ENCODE peak calls at places on chromosomes 7 and 10, in five cellular contexts. One of them, this sample, is unnamed.
A peak's percentile ranks its signal among the peaks of the same experiment; 100 is the strongest.

GRCh38 chr10:12419279-12419847 is 70.0 kb downstream of the CAMK1D start:
- DNase-seq in GM12878: no peak
- DNase-seq in SK-N-SH: no peak
- DNase-seq in HepG2: no peak
- DNase-seq in K562: no peak
- DNase-seq in this sample: no peak

GRCh38 chr7:102439963-102440795 is 6.8 kb downstream of the ORAI2 start:
- DNase-seq in GM12878: no peak
- DNase-seq in SK-N-SH: peak; percentile 40
- DNase-seq in HepG2: peak; percentile 72
- DNase-seq in K562: peak; percentile 78
- DNase-seq in this sample: no peak

GRCh38 chr7:91348686-91349085 is 84.5 kb downstream of the FZD1 start:
- DNase-seq in GM12878: no peak
- DNase-seq in SK-N-SH: no peak
- DNase-seq in HepG2: no peak
- DNase-seq in K562: no peak
- DNase-seq in this sample: no peak

GRCh38 chr10:33732176-33733025 is 397.9 kb upstream of the NRP1 start:
- DNase-seq in GM12878: no peak
- DNase-seq in SK-N-SH: no peak
- DNase-seq in HepG2: no peak
- DNase-seq in K562: no peak
- DNase-seq in this sample: no peak

GRCh38 chr7:55548295-55548731 is 24.0 kb downstream of the VOPP1 start:
- DNase-seq in GM12878: no peak
- DNase-seq in SK-N-SH: no peak
- DNase-seq in HepG2: no peak
- DNase-seq in K562: no peak
- DNase-seq in this sample: no peak

GRCh38 chr7:5554287-5554785 is 130.7 kb upstream of the TNRC18 start:
- DNase-seq in GM12878: no peak
- DNase-seq in SK-N-SH: no peak
- DNase-seq in HepG2: no peak
- DNase-seq in K562: no peak
- DNase-seq in this sample: no peak

GRCh38 chr10:79031723-79032122 is 37.0 kb upstream of the ZMIZ1 start:
- DNase-seq in GM12878: no peak
- DNase-seq in SK-N-SH: no peak
- DNase-seq in HepG2: no peak
- DNase-seq in K562: no peak
- DNase-seq in this sample: no peak

GRCh38 chr10:106011189-106011744 is 1153.2 kb downstream of the SORCS1 start:
- DNase-seq in GM12878: no peak
- DNase-seq in SK-N-SH: no peak
- DNase-seq in HepG2: no peak
- DNase-seq in K562: no peak
- DNase-seq in this sample: no peak

GRCh38 chr10:102009801-102010425 is 46.1 kb downstream of the ARMH3 start:
- DNase-seq in GM12878: peak; percentile 62
- DNase-seq in SK-N-SH: peak; percentile 74
- DNase-seq in HepG2: peak; percentile 85
- DNase-seq in K562: no peak
- DNase-seq in this sample: no peak

GRCh38 chr7:94397721-94398120 is 3.0 kb downstream of the COL1A2 start:
- DNase-seq in GM12878: no peak
- DNase-seq in SK-N-SH: no peak
- DNase-seq in HepG2: no peak
- DNase-seq in K562: no peak
- DNase-seq in this sample: no peak

GRCh38 chr10:35056133-35056532 is 34.0 kb downstream of the CUL2 start:
- DNase-seq in GM12878: no peak
- DNase-seq in SK-N-SH: no peak
- DNase-seq in HepG2: no peak
- DNase-seq in K562: no peak
- DNase-seq in this sample: no peak

GRCh38 chr7:92609921-92610518 is 19.8 kb upstream of the FAM133B start:
- DNase-seq in GM12878: no peak
- DNase-seq in SK-N-SH: peak; percentile 43
- DNase-seq in HepG2: no peak
- DNase-seq in K562: no peak
- DNase-seq in this sample: no peak

GRCh38 chr7:22549667-22550513 is 49.9 kb upstream of the STEAP1B start:
- DNase-seq in GM12878: no peak
- DNase-seq in SK-N-SH: peak; percentile 73
- DNase-seq in HepG2: peak; percentile 7
- DNase-seq in K562: no peak
- DNase-seq in this sample: peak; percentile 13

GRCh38 chr10:13939391-13939790 is 352.6 kb downstream of the PRPF18 start:
- DNase-seq in GM12878: no peak
- DNase-seq in SK-N-SH: no peak
- DNase-seq in HepG2: no peak
- DNase-seq in K562: no peak
- DNase-seq in this sample: no peak

GRCh38 chr7:132089356-132089755 is 486.9 kb downstream of the PLXNA4 start:
- DNase-seq in GM12878: no peak
- DNase-seq in SK-N-SH: no peak
- DNase-seq in HepG2: no peak
- DNase-seq in K562: no peak
- DNase-seq in this sample: no peak

GRCh38 chr10:110493832-110494426 is 3.8 kb upstream of the DUSP5 start:
- DNase-seq in GM12878: no peak
- DNase-seq in SK-N-SH: no peak
- DNase-seq in HepG2: no peak
- DNase-seq in K562: no peak
- DNase-seq in this sample: no peak

GRCh38 chr10:75508239-75508813 is 76.9 kb downstream of the LRMDA start:
- DNase-seq in GM12878: no peak
- DNase-seq in SK-N-SH: peak; percentile 67
- DNase-seq in HepG2: no peak
- DNase-seq in K562: no peak
- DNase-seq in this sample: no peak

GRCh38 chr10:62171791-62172190 is 96.9 kb downstream of the RTKN2 start:
- DNase-seq in GM12878: no peak
- DNase-seq in SK-N-SH: no peak
- DNase-seq in HepG2: no peak
- DNase-seq in K562: no peak
- DNase-seq in this sample: no peak

GRCh38 chr7:157544226-157544625 is 207.4 kb downstream of the DNAJB6 start:
- DNase-seq in GM12878: no peak
- DNase-seq in SK-N-SH: no peak
- DNase-seq in HepG2: no peak
- DNase-seq in K562: no peak
- DNase-seq in this sample: no peak

GRCh38 chr10:75971402-75972211 is 540.2 kb downstream of the LRMDA start:
- DNase-seq in GM12878: no peak
- DNase-seq in SK-N-SH: no peak
- DNase-seq in HepG2: no peak
- DNase-seq in K562: no peak
- DNase-seq in this sample: no peak

GRCh38 chr10:131461093-131461492 is 149.6 kb upstream of the TCERG1L start:
- DNase-seq in GM12878: no peak
- DNase-seq in SK-N-SH: no peak
- DNase-seq in HepG2: no peak
- DNase-seq in K562: no peak
- DNase-seq in this sample: no peak

GRCh38 chr7:74164985-74165456 is 9.1 kb upstream of the EIF4H start:
- DNase-seq in GM12878: no peak
- DNase-seq in SK-N-SH: no peak
- DNase-seq in HepG2: no peak
- DNase-seq in K562: peak; percentile 33
- DNase-seq in this sample: no peak

GRCh38 chr10:66928000-66928770 is 2.3 kb downstream of the LRRTM3 start:
- DNase-seq in GM12878: no peak
- DNase-seq in SK-N-SH: peak; percentile 11
- DNase-seq in HepG2: no peak
- DNase-seq in K562: no peak
- DNase-seq in this sample: no peak

GRCh38 chr10:687583-688286 is 1.7 kb downstream of the DIP2C start:
- DNase-seq in GM12878: no peak
- DNase-seq in SK-N-SH: no peak
- DNase-seq in HepG2: no peak
- DNase-seq in K562: no peak
- DNase-seq in this sample: no peak

GRCh38 chr7:36931892-36932291 is 207.6 kb upstream of the AOAH start:
- DNase-seq in GM12878: no peak
- DNase-seq in SK-N-SH: no peak
- DNase-seq in HepG2: no peak
- DNase-seq in K562: no peak
- DNase-seq in this sample: no peak

GRCh38 chr7:47896809-47897423 is 51.4 kb downstream of the PKD1L1 start:
- DNase-seq in GM12878: no peak
- DNase-seq in SK-N-SH: no peak
- DNase-seq in HepG2: no peak
- DNase-seq in K562: no peak
- DNase-seq in this sample: no peak
- TF ChIP-seq GABPA in GM12878: no peak
- TF ChIP-seq GABPA in SK-N-SH: no peak
- TF ChIP-seq GABPA in HepG2: no peak
- TF ChIP-seq GABPA in K562: no peak
- TF ChIP-seq GABPA in this sample: no peak

GRCh38 chr7:2247141-2247985 is 5.3 kb downstream of the NUDT1 start:
- DNase-seq in GM12878: no peak
- DNase-seq in SK-N-SH: peak; percentile 95
- DNase-seq in HepG2: no peak
- DNase-seq in K562: peak; percentile 78
- DNase-seq in this sample: no peak

GRCh38 chr7:2245883-2246679 is 4.1 kb downstream of the NUDT1 start:
- DNase-seq in GM12878: no peak
- DNase-seq in SK-N-SH: no peak
- DNase-seq in HepG2: no peak
- DNase-seq in K562: no peak
- DNase-seq in this sample: peak; percentile 83

GRCh38 chr7:2251841-2252771 is 10.1 kb downstream of the NUDT1 start:
- DNase-seq in GM12878: no peak
- DNase-seq in SK-N-SH: peak; percentile 74
- DNase-seq in HepG2: no peak
- DNase-seq in K562: no peak
- DNase-seq in this sample: no peak

GRCh38 chr7:2249744-2250323 is 7.8 kb downstream of the NUDT1 start:
- DNase-seq in GM12878: no peak
- DNase-seq in SK-N-SH: peak; percentile 36
- DNase-seq in HepG2: no peak
- DNase-seq in K562: no peak
- DNase-seq in this sample: no peak

GRCh38 chr7:2248984-2249694 is 7.1 kb downstream of the NUDT1 start:
- DNase-seq in GM12878: peak; percentile 48
- DNase-seq in SK-N-SH: peak; percentile 61
- DNase-seq in HepG2: no peak
- DNase-seq in K562: peak; percentile 61
- DNase-seq in this sample: no peak
- TF ChIP-seq GABPA in GM12878: no peak
- TF ChIP-seq GABPA in SK-N-SH: peak; percentile 58
- TF ChIP-seq GABPA in HepG2: no peak
- TF ChIP-seq GABPA in K562: peak; percentile 44
- TF ChIP-seq GABPA in this sample: no peak

GRCh38 chr7:155518633-155519032 is 27.7 kb downstream of the CNPY1 start:
- DNase-seq in GM12878: no peak
- DNase-seq in SK-N-SH: no peak
- DNase-seq in HepG2: no peak
- DNase-seq in K562: no peak
- DNase-seq in this sample: no peak

GRCh38 chr7:155517452-155517851 is 28.9 kb downstream of the CNPY1 start:
- DNase-seq in GM12878: no peak
- DNase-seq in SK-N-SH: no peak
- DNase-seq in HepG2: no peak
- DNase-seq in K562: no peak
- DNase-seq in this sample: no peak

GRCh38 chr7:155516466-155516865 is 29.9 kb downstream of the CNPY1 start:
- DNase-seq in GM12878: no peak
- DNase-seq in SK-N-SH: no peak
- DNase-seq in HepG2: no peak
- DNase-seq in K562: no peak
- DNase-seq in this sample: no peak

GRCh38 chr7:155520114-155520513 is 26.2 kb downstream of the CNPY1 start:
- DNase-seq in GM12878: no peak
- DNase-seq in SK-N-SH: no peak
- DNase-seq in HepG2: no peak
- DNase-seq in K562: no peak
- DNase-seq in this sample: no peak

GRCh38 chr7:155517969-155518368 is 28.4 kb downstream of the CNPY1 start:
- DNase-seq in GM12878: no peak
- DNase-seq in SK-N-SH: no peak
- DNase-seq in HepG2: no peak
- DNase-seq in K562: no peak
- DNase-seq in this sample: no peak
- TF ChIP-seq GABPA in GM12878: no peak
- TF ChIP-seq GABPA in SK-N-SH: no peak
- TF ChIP-seq GABPA in HepG2: no peak
- TF ChIP-seq GABPA in K562: no peak
- TF ChIP-seq GABPA in this sample: no peak

GRCh38 chr10:44063686-44064085 is 321.2 kb downstream of the CXCL12 start:
- DNase-seq in GM12878: no peak
- DNase-seq in SK-N-SH: no peak
- DNase-seq in HepG2: no peak
- DNase-seq in K562: no peak
- DNase-seq in this sample: no peak

GRCh38 chr10:44066211-44066837 is 318.6 kb downstream of the CXCL12 start:
- DNase-seq in GM12878: no peak
- DNase-seq in SK-N-SH: no peak
- DNase-seq in HepG2: no peak
- DNase-seq in K562: no peak
- DNase-seq in this sample: no peak

GRCh38 chr10:44065788-44066075 is 319.2 kb downstream of the CXCL12 start:
- DNase-seq in GM12878: no peak
- DNase-seq in SK-N-SH: no peak
- DNase-seq in HepG2: no peak
- DNase-seq in K562: no peak
- DNase-seq in this sample: no peak

GRCh38 chr10:44064317-44064716 is 320.6 kb downstream of the CXCL12 start:
- DNase-seq in GM12878: no peak
- DNase-seq in SK-N-SH: no peak
- DNase-seq in HepG2: no peak
- DNase-seq in K562: no peak
- DNase-seq in this sample: no peak

DNA sequence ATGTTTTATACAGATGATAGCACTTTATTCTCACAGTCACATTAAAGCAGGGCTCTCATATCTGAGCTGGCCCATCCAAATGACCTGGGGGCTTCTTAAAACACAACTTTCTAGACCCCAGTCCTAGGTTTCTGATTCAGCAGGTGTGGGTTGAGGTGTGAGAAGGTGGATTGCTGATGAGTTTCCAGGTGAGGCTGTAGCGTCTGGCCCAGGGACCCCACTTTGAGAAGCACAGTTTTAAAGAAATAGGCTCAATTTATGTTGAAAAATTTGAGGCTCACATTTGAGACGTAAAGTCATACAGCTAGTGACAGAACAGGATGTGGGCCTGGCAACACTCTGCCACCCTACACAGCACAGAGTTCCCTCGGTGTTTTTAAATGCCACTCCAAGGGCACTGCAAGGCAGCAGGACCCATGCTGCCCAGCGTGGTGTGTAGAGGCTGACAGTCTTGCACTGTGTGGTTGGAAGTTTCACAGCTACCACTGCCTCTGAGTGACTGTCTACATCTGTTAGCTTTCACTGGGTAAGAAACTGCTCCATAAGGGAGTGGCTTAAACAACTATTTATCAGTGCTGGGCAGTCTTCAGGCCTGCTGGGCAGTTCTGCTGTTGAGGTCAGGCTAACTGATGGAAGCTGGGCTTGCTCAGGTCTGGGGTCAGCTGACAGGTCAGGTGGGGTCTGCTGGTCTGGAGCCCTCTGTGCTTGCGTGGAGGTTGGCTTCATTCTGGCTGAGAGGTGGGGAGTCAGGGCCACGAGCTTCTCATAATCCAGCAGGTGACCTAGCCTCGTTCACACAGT is 319.7 kb downstream of the CXCL12 start:
- DNase-seq in GM12878: no peak
- DNase-seq in SK-N-SH: no peak
- DNase-seq in HepG2: no peak
- DNase-seq in K562: no peak
- DNase-seq in this sample: no peak
- TF ChIP-seq GABPA in GM12878: no peak
- TF ChIP-seq GABPA in SK-N-SH: no peak
- TF ChIP-seq GABPA in HepG2: no peak
- TF ChIP-seq GABPA in K562: no peak
- TF ChIP-seq GABPA in this sample: no peak